ENCODE peak calls at places on chromosome 5, in five cellular contexts. A, T, D, J and R are unnamed samples. For H3K4me1, the result is how much of the 10 kb centered on the place peaks cover.

GRCh38 chr5:128378196-128378595 is 159.8 kb downstream of the FBN2 start:
- DNase-seq in T (no peak), D (no peak), A (peak), J (no peak), R (no peak)

GRCh38 chr5:158979749-158980521 is 119.8 kb downstream of the EBF1 start:
- DNase-seq in A (peak), J (no peak), D (no peak), T (peak), R (peak)

GRCh38 chr5:3929799-3930198 is 334.2 kb downstream of the IRX1 start:
- DNase-seq in D (no peak), A (no peak), T (no peak), J (no peak), R (no peak)

GRCh38 chr5:72125271-72125670 is 18.0 kb downstream of the MAP1B start:
- DNase-seq in A (no peak), D (no peak), J (no peak), T (no peak), R (no peak)

GRCh38 chr5:116370886-116371285 is 203.7 kb downstream of the SEMA6A start:
- DNase-seq in J (no peak), A (peak), D (no peak), T (peak), R (no peak)

GRCh38 chr5:80935811-80936385 is 24.3 kb upstream of the RASGRF2 start:
- DNase-seq in J (peak), A (no peak), T (no peak), D (no peak), R (peak)

GRCh38 chr5:78667461-78668103 is 19.0 kb upstream of the LHFPL2 start:
- DNase-seq in A (peak), J (no peak), D (no peak), T (no peak), R (no peak)

GRCh38 chr5:80090884-80091166 is 55.7 kb downstream of the THBS4 start:
- DNase-seq in T (no peak), J (peak), A (no peak), D (no peak), R (no peak)

GRCh38 chr5:90477073-90477472 is 2.4 kb downstream of the POLR3G start:
- DNase-seq in J (peak), T (peak), D (no peak), A (no peak), R (no peak)

GRCh38 chr5:139772927-139773690 is 22.5 kb upstream of the PSD2 start:
- DNase-seq in A (no peak), J (no peak), T (no peak), D (no peak), R (no peak)

GRCh38 chr5:139768802-139769465 is 26.7 kb upstream of the PSD2 start:
- DNase-seq in D (no peak), T (no peak), A (peak), J (no peak), R (peak)

GRCh38 chr5:139769477-139769876 is 26.1 kb upstream of the PSD2 start:
- DNase-seq in T (no peak), D (no peak), A (no peak), J (no peak), R (no peak)

GRCh38 chr5:139772392-139772791 is 23.2 kb upstream of the PSD2 start:
- DNase-seq in T (no peak), D (no peak), A (no peak), J (no peak), R (no peak)

GRCh38 chr5:139770722-139771121 is 24.9 kb upstream of the PSD2 start:
- DNase-seq in J (no peak), D (no peak), T (no peak), A (no peak), R (no peak)
- H2AFZ ChIP-seq in J (no peak), D (no peak), T (no peak), A (no peak), R (no peak)

GRCh38 chr5:172906436-172906835 is 52.8 kb upstream of the RPL26L1 start:
- DNase-seq in J (no peak), D (no peak), A (peak), T (peak), R (peak)
- H3K4me1 ChIP-seq in J (under half), D (under half), A (half or more), T (half or more), R (half or more)

GRCh38 chr5:103464801-103465484 is 97.6 kb downstream of the NUDT12 start:
- DNase-seq in J (no peak), A (no peak), T (no peak), D (no peak), R (no peak)
- H2AFZ ChIP-seq in J (no peak), A (no peak), T (no peak), D (no peak), R (peak)

DNA sequence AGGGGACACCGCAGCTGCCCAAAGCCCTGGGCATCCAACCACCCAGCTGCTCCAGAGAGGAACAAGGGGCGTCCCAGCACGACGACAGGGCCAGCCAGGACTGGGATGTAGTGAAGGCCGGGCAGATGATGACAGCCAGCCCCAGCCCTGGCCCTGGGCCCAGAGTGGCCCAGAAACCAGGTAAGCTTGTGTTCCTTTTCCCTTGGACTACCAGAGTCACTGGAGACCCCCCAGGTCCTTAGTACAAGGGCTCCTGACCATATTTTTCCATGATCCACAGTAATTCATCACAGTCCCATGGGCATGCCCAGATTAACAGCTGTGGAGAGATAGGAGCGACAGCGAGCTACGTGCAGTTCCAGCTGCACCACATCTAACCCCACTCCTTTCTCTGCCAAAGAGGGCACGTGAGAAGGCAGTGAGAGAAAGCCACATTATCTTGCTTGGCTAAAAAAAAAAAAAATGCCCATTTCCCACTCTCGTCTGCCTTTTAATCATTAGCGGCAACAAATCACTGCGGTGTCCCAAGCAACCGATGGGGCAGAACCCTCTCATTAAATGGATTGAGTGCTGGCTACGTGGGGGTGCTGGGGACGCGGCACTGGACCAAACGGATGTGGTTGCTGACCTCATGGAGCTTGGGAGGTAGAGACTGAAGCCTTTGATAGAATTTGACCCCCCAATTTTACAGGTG is 21.7 kb upstream of the SYNPO start:
- DNase-seq in A (no peak), J (no peak), D (no peak), T (no peak), R (peak)
- H3K4me1 ChIP-seq in A (under half), J (under half), D (under half), T (under half), R (under half)

DNA sequence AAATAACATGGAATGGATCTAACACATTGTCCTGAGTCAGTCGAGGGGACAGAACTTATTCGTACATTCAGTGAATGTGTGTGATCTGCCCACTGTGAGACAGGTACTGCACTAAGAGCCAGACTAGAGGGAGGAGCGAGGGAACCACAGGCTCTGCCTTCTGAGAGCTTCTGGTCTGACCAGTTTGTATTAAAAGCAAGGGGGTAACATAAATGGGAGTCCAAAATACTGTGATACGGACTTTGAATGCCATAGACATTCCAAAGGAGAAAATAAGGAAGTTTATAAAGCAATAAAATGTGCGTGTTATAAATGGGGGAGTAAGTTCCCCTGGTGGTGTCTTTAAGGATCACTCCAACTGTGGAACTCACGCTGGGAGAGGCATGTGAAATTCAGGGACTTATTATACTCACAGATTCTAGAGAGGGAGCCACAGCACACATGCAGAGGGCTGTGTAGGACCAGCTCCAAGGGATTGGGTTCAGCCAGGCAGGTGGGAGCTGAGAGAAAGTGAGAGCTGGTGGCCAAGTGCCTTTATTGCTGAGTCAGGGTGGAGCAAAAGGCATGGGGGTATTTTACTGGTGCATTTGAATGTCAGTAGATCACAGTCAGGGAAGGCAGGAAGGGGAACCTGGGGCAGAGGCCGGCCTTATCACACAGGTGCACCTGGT is 186.5 kb upstream of the WWC1 start:
- DNase-seq in A (no peak), D (no peak), J (peak), T (no peak), R (no peak)
- H2AFZ ChIP-seq in A (no peak), D (no peak), J (no peak), T (no peak), R (no peak)